ENCODE peak calls at places on chromosome 2, in four cellular contexts. Z is GM12865, R is adrenal gland, J is sigmoid colon. P is an unnamed sample.

GRCh38 chr2:241666627-241667400 is 19.8 kb downstream of the DTYMK start:
- DNase-seq in Z (no peak), R (no peak), J (no peak), P (peak)

GRCh38 chr2:7031424-7032245 is 114.4 kb downstream of the RNF144A start:
- DNase-seq in Z (no peak), R (no peak), J (peak), P (peak)

GRCh38 chr2:85191157-85191556 is 58.0 kb downstream of the TCF7L1 start:
- DNase-seq in Z (no peak), R (no peak), J (no peak), P (no peak)

GRCh38 chr2:74619651-74620297 is 28.4 kb downstream of the M1AP start:
- DNase-seq in Z (peak), R (no peak), J (no peak), P (no peak)

GRCh38 chr2:96325884-96326255 is 753 bp downstream of the ITPRIPL1 start:
- DNase-seq in Z (peak), R (no peak), J (peak), P (no peak)

GRCh38 chr2:138435701-138436100 is 65.9 kb upstream of the SPOPL start:
- DNase-seq in Z (no peak), R (no peak), J (no peak), P (no peak)

GRCh38 chr2:42256502-42256901 is 87.3 kb downstream of the EML4 start:
- DNase-seq in Z (peak), R (no peak), J (no peak), P (no peak)

GRCh38 chr2:40282428-40282827 is 169.5 kb downstream of the SLC8A1 start:
- DNase-seq in Z (peak), R (no peak), J (no peak), P (peak)

GRCh38 chr2:178392215-178392614 is 58.8 kb downstream of the PRKRA start:
- DNase-seq in Z (no peak), R (no peak), J (no peak), P (no peak)

GRCh38 chr2:60505861-60506260 is 47.6 kb downstream of the BCL11A start:
- DNase-seq in Z (no peak), R (no peak), J (no peak), P (no peak)

GRCh38 chr2:110851531-110851930 is 119.2 kb downstream of the ACOXL start:
- DNase-seq in Z (no peak), R (no peak), J (no peak), P (no peak)

GRCh38 chr2:110852541-110853263 is 120.3 kb downstream of the ACOXL start:
- DNase-seq in Z (no peak), R (no peak), J (no peak), P (no peak)

GRCh38 chr2:110853516-110853915 is 121.1 kb downstream of the ACOXL start:
- DNase-seq in Z (peak), R (peak), J (no peak), P (peak)

GRCh38 chr2:110852051-110852450 is 119.7 kb downstream of the ACOXL start:
- DNase-seq in Z (no peak), R (no peak), J (no peak), P (no peak)

DNA sequence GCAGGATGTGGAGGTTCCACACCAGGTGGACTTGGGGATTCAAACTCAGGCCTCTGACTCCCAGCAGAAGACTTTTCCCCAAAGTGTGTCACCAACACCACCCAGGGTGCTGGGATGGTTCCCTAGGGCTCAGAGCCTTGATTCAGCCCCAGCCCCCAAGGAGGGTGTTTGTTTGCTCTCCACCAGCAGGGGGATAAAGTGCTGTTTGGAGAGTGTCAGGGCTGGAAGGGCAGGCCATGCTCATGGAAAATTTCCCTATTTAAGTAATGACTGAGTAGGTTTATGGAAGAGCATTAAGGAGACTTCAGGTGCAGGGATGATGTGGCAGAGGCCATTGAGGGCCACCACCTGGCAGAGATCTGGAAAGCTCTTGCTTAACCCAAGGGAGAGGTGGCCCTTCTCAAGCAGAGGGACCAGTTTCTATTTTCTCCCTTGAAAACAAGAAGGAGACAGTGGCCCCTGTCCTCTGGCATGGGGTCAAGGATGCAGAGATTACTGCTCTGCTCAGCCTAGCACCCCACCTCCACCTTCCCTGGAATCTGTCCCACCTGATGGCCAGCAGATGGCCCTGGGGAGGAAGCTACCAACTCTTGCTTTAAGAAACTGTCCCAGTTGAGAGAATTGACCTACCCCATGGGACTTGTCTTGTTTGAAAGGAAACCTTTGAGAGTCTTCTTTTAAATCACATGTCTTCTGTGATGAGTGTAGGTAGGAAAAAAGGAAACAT is 122.1 kb downstream of the ACOXL start:
- DNase-seq in Z (peak), R (no peak), J (no peak), P (no peak)
- TF ChIP-seq CTCF in Z (peak), R (no peak), J (no peak), P (peak)

DNA sequence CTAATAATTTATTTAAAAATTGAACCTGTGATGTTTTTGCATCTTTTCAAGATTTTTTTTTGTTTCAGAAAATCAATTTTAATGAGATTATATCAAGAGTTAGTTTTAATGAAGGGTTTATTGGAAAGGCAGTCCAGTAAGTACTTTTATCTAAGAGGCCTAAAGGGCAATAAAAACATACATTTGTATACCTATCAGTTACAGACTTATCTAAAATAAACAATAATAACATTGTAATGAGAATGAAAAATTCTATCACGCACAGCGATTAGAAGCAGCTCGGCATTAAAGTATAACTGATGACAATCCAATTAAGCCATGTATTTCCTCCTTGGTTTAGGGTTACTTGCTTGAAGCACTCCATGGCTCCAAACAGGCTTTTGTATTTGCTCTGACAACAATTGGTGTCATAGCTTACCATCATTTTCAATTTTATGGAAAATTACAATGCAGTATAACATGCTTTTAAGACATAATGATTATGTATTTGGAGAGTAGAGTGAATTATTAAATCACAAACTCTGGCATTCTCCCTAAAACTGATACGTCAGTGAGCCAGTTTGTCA is 629.4 kb downstream of the TSN start:
- DNase-seq in Z (no peak), R (no peak), J (no peak), P (no peak)
- TF ChIP-seq CTCF in Z (no peak), R (no peak), J (no peak), P (no peak)

GRCh38 chr2:11837875-11838734 is 91.7 kb downstream of the LPIN1 start:
- DNase-seq in Z (no peak), R (no peak), J (no peak), P (no peak)
- TF ChIP-seq CTCF in Z (no peak), R (no peak), J (no peak), P (no peak)

GRCh38 chr2:9232166-9232479 is 25.5 kb downstream of the ASAP2 start:
- DNase-seq in Z (no peak), R (no peak), J (no peak), P (no peak)
- TF ChIP-seq CTCF in Z (no peak), R (no peak), J (no peak), P (no peak)

GRCh38 chr2:3594493-3595281 is at the start of gene COLEC11:
- DNase-seq in Z (no peak), R (peak), J (no peak), P (peak)
- TF ChIP-seq CTCF in Z (no peak), R (no peak), J (no peak), P (peak)